ENCODE peak calls at places on chromosome 9, in six cellular contexts. N is GM20000, U is AG09319, S is omental fat pad, P is lung, J is lower lobe of right lung. E is an unnamed sample.

GRCh38 chr9:23663125-23663524 is 162.9 kb downstream of the ELAVL2 start:
- DNase-seq in J (no peak), P (no peak), N (no peak), U (no peak), S (no peak), E (no peak)

GRCh38 chr9:132586830-132587483 is 4.6 kb downstream of the BARHL1 start:
- DNase-seq in N (no peak), P (no peak), J (no peak), S (no peak), U (no peak), E (peak; percentile 48)

GRCh38 chr9:99178912-99179872 is 42.5 kb downstream of the ALG2 start:
- DNase-seq in S (no peak), J (no peak), U (no peak), P (no peak), N (no peak), E (no peak)

GRCh38 chr9:16572005-16572727 is 298.3 kb downstream of the BNC2 start:
- DNase-seq in S (no peak), U (no peak), J (no peak), N (no peak), P (no peak), E (no peak)

GRCh38 chr9:106350777-106351176 is 512.2 kb upstream of the ZNF462 start:
- DNase-seq in J (no peak), S (no peak), N (no peak), P (no peak), U (no peak), E (no peak)

GRCh38 chr9:106862115-106862945 is 636 bp upstream of the ZNF462 start:
- DNase-seq in U (no peak), S (no peak), J (no peak), P (peak; percentile 40), N (peak; percentile 28), E (peak; percentile 80)

GRCh38 chr9:114263853-114264510 is 58.9 kb upstream of the ORM1 start:
- DNase-seq in U (no peak), S (no peak), J (no peak), P (no peak), N (no peak), E (peak; percentile 44)

GRCh38 chr9:127927457-127928231 is 2.9 kb downstream of the PIP5KL1 start:
- DNase-seq in J (peak; percentile 84), S (no peak), U (no peak), P (peak; percentile 74), N (no peak), E (no peak)

GRCh38 chr9:89954229-89954628 is 349.4 kb downstream of the GADD45G start:
- DNase-seq in P (no peak), J (no peak), U (no peak), N (no peak), S (no peak), E (no peak)

GRCh38 chr9:15225564-15226126 is 81.4 kb downstream of the TTC39B start:
- DNase-seq in J (no peak), S (no peak), U (no peak), N (no peak), P (no peak), E (no peak)

GRCh38 chr9:70101265-70101664 is 57.6 kb downstream of the MAMDC2 start:
- DNase-seq in P (no peak), J (no peak), S (no peak), U (no peak), N (no peak), E (no peak)

GRCh38 chr9:122158202-122158601 is 1.4 kb downstream of the NDUFA8 start:
- DNase-seq in P (no peak), S (no peak), N (peak; percentile 33), J (no peak), U (no peak), E (peak; percentile 42)

GRCh38 chr9:112784020-112784788 is 33.6 kb downstream of the SNX30 start:
- DNase-seq in N (no peak), S (no peak), P (no peak), U (no peak), J (no peak), E (no peak)

GRCh38 chr9:93292288-93292615 is 108.3 kb downstream of the WNK2 start:
- DNase-seq in P (no peak), S (no peak), N (peak; percentile 31), U (no peak), J (no peak), E (no peak)

GRCh38 chr9:33289501-33289900 is 815 bp upstream of the NFX1 start:
- DNase-seq in P (no peak), U (no peak), S (no peak), N (no peak), J (peak; percentile 48), E (peak; percentile 14)

GRCh38 chr9:126111556-126111955 is 215.1 kb upstream of the MVB12B start:
- DNase-seq in U (no peak), J (no peak), P (no peak), S (no peak), N (no peak), E (no peak)

GRCh38 chr9:38384990-38385848 is 7.3 kb upstream of the ALDH1B1 start:
- DNase-seq in U (no peak), N (no peak), P (no peak), S (no peak), J (no peak), E (no peak)

GRCh38 chr9:385818-386398 is 171.2 kb downstream of the DOCK8 start:
- DNase-seq in P (peak; percentile 42), N (no peak), J (no peak), S (no peak), U (peak; percentile 24), E (peak; percentile 47)

GRCh38 chr9:122200960-122201635 is 27.7 kb downstream of the LHX6 start:
- DNase-seq in P (no peak), S (no peak), J (no peak), U (no peak), N (no peak), E (no peak)

GRCh38 chr9:122016789-122017188 is 76.3 kb downstream of the TTLL11 start:
- DNase-seq in S (no peak), U (no peak), J (no peak), N (no peak), P (no peak), E (no peak)

GRCh38 chr9:109182940-109183798 is 16.1 kb upstream of the FRRS1L start:
- DNase-seq in N (peak; percentile 61), S (no peak), U (no peak), J (no peak), P (no peak), E (peak; percentile 66)

GRCh38 chr9:118455259-118455658 is 751.1 kb downstream of the TLR4 start:
- DNase-seq in U (no peak), S (no peak), P (no peak), N (no peak), J (no peak), E (no peak)

GRCh38 chr9:223167-223566 is 8.5 kb downstream of the DOCK8 start:
- DNase-seq in P (no peak), S (no peak), U (no peak), N (no peak), J (no peak), E (no peak)

GRCh38 chr9:71694332-71694731 is 74.0 kb downstream of the CEMIP2 start:
- DNase-seq in S (no peak), N (no peak), U (no peak), P (no peak), J (no peak), E (no peak)

GRCh38 chr9:72588336-72588735 is 66.9 kb downstream of the TMC1 start:
- DNase-seq in U (peak; percentile 32), S (no peak), J (no peak), N (no peak), P (no peak), E (no peak)

GRCh38 chr9:114805670-114806551 is at the start of gene TNFSF15:
- DNase-seq in U (no peak), S (no peak), P (peak; percentile 59), J (peak; percentile 70), N (peak; percentile 13), E (peak; percentile 23)

GRCh38 chr9:97307091-97307490 is 368 bp upstream of the CCDC180 start:
- DNase-seq in U (peak; percentile 32), N (peak; percentile 32), S (no peak), P (peak; percentile 88), J (peak; percentile 71), E (peak; percentile 72)

GRCh38 chr9:128551652-128552152 is 685 bp upstream of the SPTAN1 start:
- DNase-seq in U (no peak), S (no peak), P (no peak), N (no peak), J (no peak), E (no peak)

GRCh38 chr9:110427497-110428104 is 89.9 kb upstream of the TXNDC8 start:
- DNase-seq in U (no peak), S (no peak), N (peak; percentile 62), J (peak; percentile 53), P (no peak), E (peak; percentile 76)
- TF ChIP-seq CTCF in U (peak; percentile 57), S (no peak), N (peak; percentile 85), J (peak; percentile 41), P (no peak), E (peak; percentile 45)

GRCh38 chr9:131276107-131276888 is at the start of gene FAM78A:
- DNase-seq in P (peak; percentile 59), S (no peak), U (no peak), N (peak; percentile 75), J (peak; percentile 89), E (peak; percentile 63)
- TF ChIP-seq CTCF in P (no peak), S (no peak), U (no peak), N (no peak), J (peak; percentile 13), E (no peak)

GRCh38 chr9:105127863-105128220 is 116.6 kb upstream of the SLC44A1 start:
- DNase-seq in S (no peak), U (no peak), P (no peak), N (peak; percentile 49), J (no peak), E (no peak)
- TF ChIP-seq CTCF in S (no peak), U (no peak), P (no peak), N (no peak), J (no peak), E (no peak)

DNA sequence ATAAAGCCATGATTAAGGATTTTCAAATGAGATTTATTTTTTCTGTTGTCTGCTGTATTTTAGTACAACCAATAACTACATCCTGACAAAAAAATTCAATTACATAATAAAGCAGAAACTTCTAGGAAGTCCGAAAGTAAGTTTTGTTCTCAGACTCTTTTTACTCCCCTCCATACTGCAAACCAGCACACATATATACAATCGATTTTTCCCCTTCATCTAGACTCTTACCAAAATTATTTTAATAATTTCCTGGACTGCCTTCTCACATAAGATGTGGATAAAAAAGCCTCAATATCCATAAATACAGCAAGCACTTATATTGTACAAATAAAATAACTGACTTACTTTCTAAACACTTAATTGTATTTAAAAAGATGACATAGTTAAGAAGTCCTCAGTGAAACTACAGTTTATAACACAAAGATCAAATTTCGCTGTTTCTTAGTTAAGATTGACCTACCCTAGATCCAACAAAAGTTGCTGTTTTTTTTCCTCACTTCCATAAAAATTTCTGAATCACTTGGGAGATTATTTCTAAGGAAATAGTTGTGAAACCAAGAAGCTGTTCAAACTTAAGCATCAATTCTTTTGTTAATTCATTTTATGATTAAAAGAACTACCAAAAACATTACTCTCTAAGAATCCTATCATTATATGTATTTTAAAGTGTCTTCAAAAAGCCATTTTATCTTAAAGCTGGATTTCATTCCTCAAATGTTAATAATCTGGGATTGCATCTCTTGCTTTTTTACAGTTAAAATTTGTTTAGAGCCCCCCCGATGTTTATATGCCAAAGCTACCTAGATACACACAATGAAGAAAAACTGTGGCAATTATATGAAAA is 74.7 kb upstream of the IFNE start:
- DNase-seq in P (no peak), U (no peak), S (no peak), N (no peak), J (no peak), E (no peak)
- TF ChIP-seq CTCF in P (no peak), U (no peak), S (no peak), N (no peak), J (no peak), E (no peak)

E was measured in glutamatergic neuron.